ENCODE peak calls at places on chromosomes 4 and X, in six cellular contexts. T is stimulated activated CD8-positive, alpha-beta memory T cell treated with anti-CD3 and anti-CD28 coated beads, Interleukin-4, amount 100 ng/mL, for 4 hours; U is GM04504; I is anterior cingulate cortex; G is SHP77; N is cardiac muscle cell. Z is an unnamed sample.

GRCh38 chr4:150366487-150366999 is 215.4 kb upstream of the MAB21L2 start:
- DNase-seq in G (no peak), T (no peak), U (no peak), I (no peak), N (peak; percentile 79), Z (no peak)

GRCh38 chr4:141702472-141703182 is 66.2 kb downstream of the IL15 start:
- DNase-seq in G (no peak), T (no peak), I (no peak), U (no peak), N (peak; percentile 8), Z (no peak)

GRCh38 chrX:151402719-151403390 is 5.8 kb downstream of the VMA21 start:
- DNase-seq in N (no peak), I (no peak), U (no peak), T (no peak), G (no peak), Z (no peak)

GRCh38 chrX:115892787-115893671 is 277.5 kb upstream of the AGTR2 start:
- DNase-seq in I (peak; percentile 24), T (no peak), U (peak; percentile 36), N (peak; percentile 15), G (no peak), Z (peak; percentile 31)

GRCh38 chr4:128649575-128650205 is 159.8 kb upstream of the JADE1 start:
- DNase-seq in G (no peak), I (no peak), U (no peak), N (no peak), T (no peak), Z (peak; percentile 47)

GRCh38 chrX:134868766-134869495 is 121.9 kb upstream of the SMIM10 start:
- DNase-seq in N (no peak), G (no peak), U (peak; percentile 63), I (no peak), T (no peak), Z (peak; percentile 75)

GRCh38 chrX:1202251-1202650 is 10.2 kb downstream of the CRLF2 start:
- DNase-seq in U (no peak), T (no peak), N (no peak), I (no peak), G (no peak), Z (no peak)

GRCh38 chrX:81202413-81202794 is 502 bp downstream of the SH3BGRL start:
- DNase-seq in G (no peak), U (no peak), N (no peak), T (no peak), I (no peak), Z (peak; percentile 38)

GRCh38 chrX:133892337-133892736 is 93.1 kb downstream of the GPC3 start:
- DNase-seq in T (no peak), U (no peak), N (peak; percentile 63), G (no peak), I (no peak), Z (no peak)

GRCh38 chrX:102858826-102859627 is 78.0 kb upstream of the RAB40AL start:
- DNase-seq in G (no peak), I (no peak), T (no peak), N (no peak), U (no peak), Z (no peak)

GRCh38 chrX:46703980-46704379 is 54.9 kb downstream of the SLC9A7 start:
- DNase-seq in N (peak; percentile 3), U (no peak), G (no peak), T (no peak), I (no peak), Z (no peak)

GRCh38 chr4:157045507-157046127 is 30.3 kb upstream of the GLRB start:
- DNase-seq in G (peak; percentile 9), U (peak; percentile 38), I (no peak), T (no peak), N (peak; percentile 63), Z (peak; percentile 66)

GRCh38 chr4:77001907-77002306 is 52.4 kb downstream of the SEPTIN11 start:
- DNase-seq in N (peak; percentile 30), U (no peak), I (no peak), T (no peak), G (no peak), Z (peak; percentile 56)

GRCh38 chr4:23333946-23334878 is 555.6 kb downstream of the PPARGC1A start:
- DNase-seq in G (peak; percentile 74), N (peak; percentile 9), T (no peak), U (peak; percentile 21), I (no peak), Z (peak; percentile 2)

GRCh38 chr4:48041535-48042137 is 25.1 kb downstream of the NIPAL1 start:
- DNase-seq in N (no peak), U (no peak), G (no peak), I (no peak), T (no peak), Z (no peak)

GRCh38 chr4:71025654-71026053 is 32.2 kb downstream of the DCK start:
- DNase-seq in T (no peak), N (no peak), I (no peak), G (no peak), U (no peak), Z (no peak)

GRCh38 chrX:103533428-103534216 is 14.3 kb upstream of the RAB40A start:
- DNase-seq in U (peak; percentile 44), G (peak; percentile 23), T (peak; percentile 54), I (peak; percentile 49), N (peak; percentile 81), Z (peak; percentile 50)

GRCh38 chr4:53563824-53564223 is 27.5 kb downstream of the LNX1 start:
- DNase-seq in N (no peak), I (peak; percentile 61), U (no peak), T (no peak), G (no peak), Z (peak; percentile 72)

GRCh38 chrX:123475068-123475724 is 257.7 kb downstream of the THOC2 start:
- DNase-seq in T (no peak), G (no peak), N (no peak), U (no peak), I (no peak), Z (no peak)

GRCh38 chr4:113445286-113445685 is 316.3 kb downstream of the CAMK2D start:
- DNase-seq in U (peak; percentile 95), T (no peak), G (no peak), I (no peak), N (no peak), Z (peak; percentile 92)

GRCh38 chr4:161546902-161547301 is 616.9 kb downstream of the FSTL5 start:
- DNase-seq in G (no peak), U (no peak), I (no peak), N (no peak), T (no peak), Z (no peak)

GRCh38 chr4:156636398-156636797 is 335.2 kb downstream of the PDGFC start:
- DNase-seq in U (no peak), N (no peak), I (no peak), T (no peak), G (no peak), Z (no peak)

Z was measured in HCEC 1CT.